ENCODE peak calls at places on chromosomes 11 and 22, in five cellular contexts. R is HT1080; N is substantia nigra; B is Right ventricle myocardium superior; P is activated naive CD4-positive, alpha-beta T cell. V is an unnamed sample.

GRCh38 chr11:1546536-1547466 is 25.3 kb downstream of the DUSP8 start:
- DNase-seq in N (no peak), P (peak), B (no peak), R (no peak), V (peak)

GRCh38 chr11:70871881-70872280 is 380.5 kb downstream of the SHANK2 start:
- DNase-seq in B (no peak), P (no peak), N (no peak), R (no peak), V (no peak)

GRCh38 chr22:49950396-49950994 is 10.1 kb upstream of the PIM3 start:
- DNase-seq in N (no peak), B (no peak), P (no peak), R (no peak), V (no peak)

GRCh38 chr22:35725521-35725920 is 7.8 kb downstream of the APOL5 start:
- DNase-seq in B (no peak), N (no peak), P (no peak), R (no peak), V (no peak)

GRCh38 chr11:110818032-110818687 is 105.9 kb upstream of the ARHGAP20 start:
- DNase-seq in N (no peak), P (no peak), B (no peak), R (peak), V (peak)

GRCh38 chr22:28799834-28800307 is 498 bp downstream of the XBP1 start:
- DNase-seq in P (peak), B (peak), N (peak), R (peak), V (peak)

GRCh38 chr22:46537946-46538815 is 761 bp upstream of the CELSR1 start:
- DNase-seq in N (no peak), R (peak), P (no peak), B (no peak), V (peak)

GRCh38 chr11:76891285-76891684 is 30.6 kb downstream of the ACER3 start:
- DNase-seq in R (no peak), P (no peak), N (no peak), B (no peak), V (peak)

GRCh38 chr11:59429924-59430516 is 3.8 kb upstream of the OR5A2 start:
- DNase-seq in P (no peak), R (peak), N (no peak), B (no peak), V (peak)

GRCh38 chr22:29375436-29376076 is 12.8 kb downstream of the AP1B1 start:
- DNase-seq in P (no peak), N (no peak), R (no peak), B (no peak), V (no peak)

GRCh38 chr11:35549787-35550186 is 24.4 kb upstream of the PAMR1 start:
- DNase-seq in P (no peak), N (no peak), B (no peak), R (peak), V (peak)

GRCh38 chr11:59668188-59668949 is 468 bp downstream of the PATL1 start:
- DNase-seq in P (no peak), B (peak), N (peak), R (peak), V (peak)

GRCh38 chr11:117931971-117932370 is 2.8 kb upstream of the TMPRSS13 start:
- DNase-seq in R (no peak), B (no peak), P (no peak), N (no peak), V (no peak)

GRCh38 chr22:19429950-19430889 is 1.3 kb downstream of the HIRA start:
- DNase-seq in P (peak), N (no peak), B (peak), R (peak), V (peak)

GRCh38 chr11:103601230-103601846 is 435.1 kb upstream of the DDI1 start:
- DNase-seq in B (no peak), P (no peak), R (peak), N (peak), V (peak)

GRCh38 chr11:128341767-128342318 is 245.5 kb downstream of the ETS1 start:
- DNase-seq in B (no peak), R (no peak), N (no peak), P (no peak), V (no peak)

GRCh38 chr11:3154001-3154599 is 11.0 kb downstream of the OSBPL5 start:
- DNase-seq in B (peak), N (no peak), R (no peak), P (no peak), V (no peak)

GRCh38 chr22:41001722-41002122 is 50.5 kb downstream of the RBX1 start:
- DNase-seq in N (no peak), R (peak), B (no peak), P (no peak), V (peak)

GRCh38 chr22:20401376-20402020 is 7.5 kb downstream of the ZNF74 start:
- DNase-seq in B (no peak), N (no peak), P (no peak), R (no peak), V (no peak)

GRCh38 chr22:17726561-17727243 is 47.6 kb downstream of the BID start:
- DNase-seq in N (no peak), P (no peak), B (no peak), R (no peak), V (no peak)

GRCh38 chr11:75667831-75668507 is 869 bp downstream of the MAP6 start:
- DNase-seq in R (no peak), P (no peak), N (peak), B (peak), V (peak)

GRCh38 chr11:65883786-65884715 is 4.2 kb downstream of the FIBP start:
- DNase-seq in N (no peak), R (no peak), P (no peak), B (no peak), V (no peak)

GRCh38 chr11:57566035-57566504 is 1.4 kb downstream of the UBE2L6 start:
- DNase-seq in R (peak), B (no peak), P (no peak), N (no peak), V (peak)

GRCh38 chr11:93209476-93209875 is 11.7 kb upstream of the SLC36A4 start:
- DNase-seq in R (peak), N (no peak), B (no peak), P (no peak), V (no peak)

GRCh38 chr11:128757235-128757711 is 63.4 kb downstream of the FLI1 start:
- DNase-seq in N (no peak), B (no peak), P (peak), R (peak), V (peak)

GRCh38 chr11:105274631-105275030 is 135.1 kb upstream of the CARD18 start:
- DNase-seq in B (no peak), P (no peak), N (no peak), R (no peak), V (no peak)

GRCh38 chr11:123195182-123196059 is at the start of gene CLMP:
- DNase-seq in B (peak), R (peak), P (no peak), N (no peak), V (peak)